ENCODE peak calls at places on chromosomes 4 and X, in four cellular contexts. B is osteoblast, Y is foreskin fibroblast, J is heart left ventricle. R is an unnamed sample.

GRCh38 chrX:45757272-45757671 is 556.6 kb upstream of the DIPK2B start:
- DNase-seq in Y (no peak), B (no peak), J (no peak), R (no peak)

GRCh38 chr4:156329779-156330178 is 376.1 kb upstream of the CTSO start:
- DNase-seq in B (peak; percentile 3), Y (peak; percentile 69), J (no peak), R (no peak)

GRCh38 chr4:67983333-67983732 is 20.0 kb upstream of the TMPRSS11A start:
- DNase-seq in B (no peak), J (no peak), Y (no peak), R (no peak)

GRCh38 chrX:121504148-121504547 is 456.7 kb downstream of the GLUD2 start:
- DNase-seq in B (no peak), J (no peak), Y (no peak), R (no peak)

GRCh38 chr4:128162434-128162833 is 101.3 kb downstream of the LARP1B start:
- DNase-seq in J (no peak), B (no peak), Y (peak; percentile 16), R (no peak)

GRCh38 chr4:100547541-100548208 is 29.9 kb upstream of the EMCN start:
- DNase-seq in Y (no peak), B (no peak), J (no peak), R (no peak)

GRCh38 chr4:93000914-93001313 is 697.1 kb downstream of the GRID2 start:
- DNase-seq in Y (no peak), B (no peak), J (no peak), R (no peak)

GRCh38 chr4:157072002-157072401 is 3.9 kb upstream of the GLRB start:
- DNase-seq in J (no peak), Y (peak; percentile 52), B (no peak), R (no peak)

GRCh38 chr4:41865981-41866798 is 69.0 kb upstream of the TMEM33 start:
- DNase-seq in J (no peak), B (no peak), Y (no peak), R (no peak)

GRCh38 chr4:83250666-83251065 is 33.9 kb downstream of the COQ2 start:
- DNase-seq in Y (no peak), B (no peak), J (no peak), R (no peak)

GRCh38 chr4:14719053-14719452 is 283.2 kb upstream of the CPEB2 start:
- DNase-seq in Y (peak; percentile 36), J (peak; percentile 8), B (no peak), R (no peak)

GRCh38 chrX:31717474-31717873 is 645.6 kb upstream of the FTHL17 start:
- DNase-seq in J (no peak), B (no peak), Y (no peak), R (no peak)

GRCh38 chr4:75306496-75306895 is 207.7 kb downstream of the RCHY1 start:
- DNase-seq in Y (no peak), B (no peak), J (no peak), R (no peak)

GRCh38 chrX:17078031-17078730 is 131.7 kb downstream of the REPS2 start:
- DNase-seq in J (peak; percentile 6), B (no peak), Y (peak; percentile 56), R (no peak)

GRCh38 chrX:149504226-149504914 is 736 bp downstream of the IDS start:
- DNase-seq in B (no peak), J (no peak), Y (peak; percentile 45), R (no peak)

GRCh38 chr4:152972821-152973613 is 36.9 kb downstream of the FHDC1 start:
- DNase-seq in J (no peak), Y (peak; percentile 85), B (peak; percentile 99), R (no peak)

GRCh38 chr4:141350122-141350904 is 129.6 kb downstream of the ZNF330 start:
- DNase-seq in J (no peak), Y (peak; percentile 76), B (no peak), R (no peak)

GRCh38 chrX:43868791-43869190 is 13.5 kb downstream of the MAOB start:
- DNase-seq in Y (no peak), B (no peak), J (no peak), R (no peak)

GRCh38 chr4:4384837-4385236 is 2.1 kb upstream of the NSG1 start:
- DNase-seq in B (no peak), Y (no peak), J (no peak), R (no peak)
- TF ChIP-seq CTCF in B (peak; percentile 23), Y (peak; percentile 20), J (no peak), R (peak; percentile 56)

DNA sequence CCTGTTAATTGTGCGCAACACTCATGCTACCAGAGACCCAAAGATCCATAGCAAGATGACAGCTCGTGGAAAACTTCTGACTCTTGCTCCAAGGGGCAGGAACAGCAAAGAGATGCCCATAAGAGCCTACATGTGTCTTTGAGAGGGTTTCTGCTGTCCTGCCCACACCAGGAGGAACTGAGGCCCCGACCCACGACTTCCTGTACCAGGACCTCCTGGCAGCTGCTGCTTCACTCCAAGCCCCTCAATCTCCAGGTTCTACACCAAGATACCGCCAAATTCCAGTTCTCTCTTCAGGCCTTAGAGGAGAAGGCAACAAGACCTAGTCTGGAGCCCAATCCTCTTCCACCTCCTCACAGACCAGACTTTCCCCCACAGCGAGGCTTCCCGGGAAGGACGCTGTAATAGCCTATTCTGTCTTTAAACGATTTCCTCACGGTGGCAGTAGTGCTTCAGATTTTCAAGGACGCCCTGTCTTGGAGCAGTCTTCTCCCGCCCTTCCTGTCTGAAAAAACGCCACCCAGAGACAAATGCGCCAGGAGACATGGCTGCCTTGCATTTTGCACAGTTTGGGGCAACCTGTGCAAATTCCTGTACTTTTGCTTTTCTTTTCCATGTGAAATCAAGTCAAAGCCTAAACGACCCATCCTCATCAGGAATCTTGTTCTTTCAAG is 230.2 kb upstream of the STK26 start:
- DNase-seq in J (peak; percentile 46), B (peak; percentile 87), Y (peak; percentile 49), R (no peak)
- TF ChIP-seq CTCF in J (no peak), B (peak; percentile 56), Y (no peak), R (no peak)

GRCh38 chrX:107714196-107714811 is 61.3 kb downstream of the TSC22D3 start:
- DNase-seq in B (no peak), Y (no peak), J (no peak), R (no peak)
- TF ChIP-seq CTCF in B (no peak), Y (no peak), J (no peak), R (no peak)

GRCh38 chr4:139584019-139584418 is 28.0 kb upstream of the SETD7 start:
- DNase-seq in B (no peak), Y (peak; percentile 27), J (no peak), R (no peak)

GRCh38 chr4:139587452-139587851 is 31.4 kb upstream of the SETD7 start:
- DNase-seq in J (no peak), B (no peak), Y (peak; percentile 36), R (no peak)

GRCh38 chr4:139582044-139582443 is 26.0 kb upstream of the SETD7 start:
- DNase-seq in B (no peak), Y (peak; percentile 25), J (no peak), R (no peak)

GRCh38 chr4:139584784-139585183 is 28.8 kb upstream of the SETD7 start:
- DNase-seq in B (no peak), J (no peak), Y (peak; percentile 19), R (no peak)

GRCh38 chr4:139585468-139585867 is 29.4 kb upstream of the SETD7 start:
- DNase-seq in J (no peak), Y (no peak), B (no peak), R (no peak)
- TF ChIP-seq CTCF in J (no peak), Y (no peak), B (no peak), R (no peak)

GRCh38 chr4:78323439-78323838 is 228.1 kb upstream of the ANXA3 start:
- DNase-seq in J (no peak), Y (no peak), B (no peak), R (no peak)
- TF ChIP-seq CTCF in J (no peak), Y (no peak), B (no peak), R (no peak)

GRCh38 chr4:65670331-65671031 is at the start of gene EPHA5:
- DNase-seq in J (peak; percentile 43), B (peak; percentile 93), Y (peak; percentile 11), R (peak; percentile 77)
- TF ChIP-seq CTCF in J (no peak), B (no peak), Y (peak; percentile 13), R (peak; percentile 70)